ENCODE peak calls at places on chromosomes 5 and 9, in four cellular contexts. One of them, this sample, is unnamed.
A peak's percentile ranks its signal among the peaks of the same experiment; 100 is the strongest.

GRCh38 chr5:16791036-16791705 is 144.9 kb downstream of the MYO10 start:
- DNase-seq in A549: peak; percentile 55
- DNase-seq in NCI-H1694: peak; percentile 76
- DNase-seq in NCI-H748 treated with DMSO at 0.1 percent for 48 hours: peak; percentile 93
- DNase-seq in this sample: no peak

GRCh38 chr9:100466171-100466827 is 6.7 kb upstream of the TMEFF1 start:
- DNase-seq in A549: no peak
- DNase-seq in NCI-H1694: no peak
- DNase-seq in NCI-H748 treated with DMSO at 0.1 percent for 48 hours: no peak
- DNase-seq in this sample: no peak

GRCh38 chr9:14395300-14396082 is 81.5 kb upstream of the NFIB start:
- DNase-seq in A549: no peak
- DNase-seq in NCI-H1694: peak; percentile 90
- DNase-seq in NCI-H748 treated with DMSO at 0.1 percent for 48 hours: no peak
- DNase-seq in this sample: no peak

GRCh38 chr9:83138422-83139135 is 75.6 kb upstream of the RASEF start:
- DNase-seq in A549: no peak
- DNase-seq in NCI-H1694: no peak
- DNase-seq in NCI-H748 treated with DMSO at 0.1 percent for 48 hours: no peak
- DNase-seq in this sample: no peak

GRCh38 chr9:130835441-130836298 is 616 bp downstream of the ABL1 start:
- DNase-seq in A549: peak; percentile 45
- DNase-seq in NCI-H1694: no peak
- DNase-seq in NCI-H748 treated with DMSO at 0.1 percent for 48 hours: peak; percentile 13
- DNase-seq in this sample: no peak

GRCh38 chr5:174188300-174188699 is 142.8 kb downstream of the NSG2 start:
- DNase-seq in A549: no peak
- DNase-seq in NCI-H1694: no peak
- DNase-seq in NCI-H748 treated with DMSO at 0.1 percent for 48 hours: no peak
- DNase-seq in this sample: no peak

GRCh38 chr5:25881318-25882036 is 1156.9 kb downstream of the CDH9 start:
- DNase-seq in A549: no peak
- DNase-seq in NCI-H1694: no peak
- DNase-seq in NCI-H748 treated with DMSO at 0.1 percent for 48 hours: no peak
- DNase-seq in this sample: no peak

GRCh38 chr9:28056466-28056865 is 483.2 kb upstream of the C9orf72 start:
- DNase-seq in A549: no peak
- DNase-seq in NCI-H1694: no peak
- DNase-seq in NCI-H748 treated with DMSO at 0.1 percent for 48 hours: no peak
- DNase-seq in this sample: no peak

GRCh38 chr5:67300321-67300720 is 103.7 kb upstream of the CD180 start:
- DNase-seq in A549: no peak
- DNase-seq in NCI-H1694: no peak
- DNase-seq in NCI-H748 treated with DMSO at 0.1 percent for 48 hours: no peak
- DNase-seq in this sample: no peak

GRCh38 chr9:113588242-113588810 is 124.8 kb downstream of the RGS3 start:
- DNase-seq in A549: no peak
- DNase-seq in NCI-H1694: no peak
- DNase-seq in NCI-H748 treated with DMSO at 0.1 percent for 48 hours: no peak
- DNase-seq in this sample: no peak

GRCh38 chr9:84293001-84293798 is 47.4 kb downstream of the SLC28A3 start:
- DNase-seq in A549: no peak
- DNase-seq in NCI-H1694: no peak
- DNase-seq in NCI-H748 treated with DMSO at 0.1 percent for 48 hours: no peak
- DNase-seq in this sample: no peak

GRCh38 chr5:36459191-36460135 is 146.9 kb upstream of the SLC1A3 start:
- DNase-seq in A549: no peak
- DNase-seq in NCI-H1694: peak; percentile 3
- DNase-seq in NCI-H748 treated with DMSO at 0.1 percent for 48 hours: no peak
- DNase-seq in this sample: no peak

GRCh38 chr9:133054966-133055365 is 6.8 kb upstream of the CEL start:
- DNase-seq in A549: no peak
- DNase-seq in NCI-H1694: no peak
- DNase-seq in NCI-H748 treated with DMSO at 0.1 percent for 48 hours: no peak
- DNase-seq in this sample: peak; percentile 78

GRCh38 chr5:105506692-105507277 is 1944.2 kb upstream of the NUDT12 start:
- DNase-seq in A549: no peak
- DNase-seq in NCI-H1694: no peak
- DNase-seq in NCI-H748 treated with DMSO at 0.1 percent for 48 hours: no peak
- DNase-seq in this sample: no peak

GRCh38 chr9:129630967-129631672 is 5.2 kb downstream of the NTMT1 start:
- DNase-seq in A549: no peak
- DNase-seq in NCI-H1694: no peak
- DNase-seq in NCI-H748 treated with DMSO at 0.1 percent for 48 hours: no peak
- DNase-seq in this sample: no peak

GRCh38 chr5:2187156-2187555 is 304.4 kb upstream of the IRX4 start:
- DNase-seq in A549: no peak
- DNase-seq in NCI-H1694: no peak
- DNase-seq in NCI-H748 treated with DMSO at 0.1 percent for 48 hours: no peak
- DNase-seq in this sample: no peak

GRCh38 chr9:121750715-121751623 is 99.5 kb downstream of the DAB2IP start:
- DNase-seq in A549: no peak
- DNase-seq in NCI-H1694: no peak
- DNase-seq in NCI-H748 treated with DMSO at 0.1 percent for 48 hours: no peak
- DNase-seq in this sample: peak; percentile 76

GRCh38 chr5:151720195-151720594 is 33.5 kb upstream of the SPARC start:
- DNase-seq in A549: no peak
- DNase-seq in NCI-H1694: no peak
- DNase-seq in NCI-H748 treated with DMSO at 0.1 percent for 48 hours: no peak
- DNase-seq in this sample: no peak

GRCh38 chr9:121383715-121384114 is 13.7 kb upstream of the STOM start:
- DNase-seq in A549: no peak
- DNase-seq in NCI-H1694: no peak
- DNase-seq in NCI-H748 treated with DMSO at 0.1 percent for 48 hours: no peak
- DNase-seq in this sample: no peak

GRCh38 chr9:125393426-125393825 is 131.8 kb downstream of the GAPVD1 start:
- DNase-seq in A549: no peak
- DNase-seq in NCI-H1694: no peak
- DNase-seq in NCI-H748 treated with DMSO at 0.1 percent for 48 hours: no peak
- DNase-seq in this sample: no peak

GRCh38 chr9:136587944-136588662 is 42.3 kb upstream of the NOTCH1 start:
- DNase-seq in A549: no peak
- DNase-seq in NCI-H1694: no peak
- DNase-seq in NCI-H748 treated with DMSO at 0.1 percent for 48 hours: no peak
- DNase-seq in this sample: no peak

GRCh38 chr9:82116538-82116937 is 128.0 kb downstream of the SPATA31D1 start:
- DNase-seq in A549: no peak
- DNase-seq in NCI-H1694: no peak
- DNase-seq in NCI-H748 treated with DMSO at 0.1 percent for 48 hours: no peak
- DNase-seq in this sample: no peak

GRCh38 chr5:81534481-81534840 is 140.5 kb upstream of the ACOT12 start:
- DNase-seq in A549: no peak
- DNase-seq in NCI-H1694: no peak
- DNase-seq in NCI-H748 treated with DMSO at 0.1 percent for 48 hours: no peak
- DNase-seq in this sample: no peak

GRCh38 chr5:125004009-125004408 is 257.6 kb upstream of the ZNF608 start:
- DNase-seq in A549: no peak
- DNase-seq in NCI-H1694: no peak
- DNase-seq in NCI-H748 treated with DMSO at 0.1 percent for 48 hours: no peak
- DNase-seq in this sample: no peak

GRCh38 chr9:95605087-95605486 is 88.3 kb upstream of the PTCH1 start:
- DNase-seq in A549: no peak
- DNase-seq in NCI-H1694: no peak
- DNase-seq in NCI-H748 treated with DMSO at 0.1 percent for 48 hours: no peak
- DNase-seq in this sample: no peak

GRCh38 chr9:36074870-36075532 is 38.3 kb downstream of the RECK start:
- DNase-seq in A549: no peak
- DNase-seq in NCI-H1694: peak; percentile 83
- DNase-seq in NCI-H748 treated with DMSO at 0.1 percent for 48 hours: no peak
- DNase-seq in this sample: peak; percentile 71

GRCh38 chr9:132078369-132079356 is 1.0 kb downstream of the MED27 start:
- DNase-seq in A549: peak; percentile 18
- DNase-seq in NCI-H1694: no peak
- DNase-seq in NCI-H748 treated with DMSO at 0.1 percent for 48 hours: peak; percentile 71
- DNase-seq in this sample: no peak

GRCh38 chr5:150129813-150130492 is 25.7 kb downstream of the PDGFRB start:
- DNase-seq in A549: peak; percentile 94
- DNase-seq in NCI-H1694: peak; percentile 43
- DNase-seq in NCI-H748 treated with DMSO at 0.1 percent for 48 hours: no peak
- DNase-seq in this sample: peak; percentile 44

GRCh38 chr9:72207278-72207677 is 58.0 kb downstream of the GDA start:
- DNase-seq in A549: no peak
- DNase-seq in NCI-H1694: no peak
- DNase-seq in NCI-H748 treated with DMSO at 0.1 percent for 48 hours: no peak
- DNase-seq in this sample: no peak

GRCh38 chr9:34256104-34256503 is 73.0 kb downstream of the KIF24 start:
- DNase-seq in A549: peak; percentile 20
- DNase-seq in NCI-H1694: peak; percentile 42
- DNase-seq in NCI-H748 treated with DMSO at 0.1 percent for 48 hours: no peak
- DNase-seq in this sample: no peak

GRCh38 chr5:5490774-5491347 is 68.4 kb downstream of the ICE1 start:
- DNase-seq in A549: no peak
- DNase-seq in NCI-H1694: no peak
- DNase-seq in NCI-H748 treated with DMSO at 0.1 percent for 48 hours: no peak
- DNase-seq in this sample: no peak

GRCh38 chr5:54621742-54622141 is 104.2 kb downstream of the SNX18 start:
- DNase-seq in A549: no peak
- DNase-seq in NCI-H1694: no peak
- DNase-seq in NCI-H748 treated with DMSO at 0.1 percent for 48 hours: no peak
- DNase-seq in this sample: no peak

GRCh38 chr5:1111727-1112289 is at the start of gene SLC12A7:
- DNase-seq in A549: peak; percentile 86
- DNase-seq in NCI-H1694: no peak
- DNase-seq in NCI-H748 treated with DMSO at 0.1 percent for 48 hours: peak; percentile 52
- DNase-seq in this sample: peak; percentile 37

GRCh38 chr5:141875795-141876627 is 2.2 kb downstream of the PCDH1 start:
- DNase-seq in A549: no peak
- DNase-seq in NCI-H1694: no peak
- DNase-seq in NCI-H748 treated with DMSO at 0.1 percent for 48 hours: no peak
- DNase-seq in this sample: no peak

GRCh38 chr5:40442346-40442745 is 237.4 kb upstream of the PTGER4 start:
- DNase-seq in A549: no peak
- DNase-seq in NCI-H1694: no peak
- DNase-seq in NCI-H748 treated with DMSO at 0.1 percent for 48 hours: no peak
- DNase-seq in this sample: no peak

GRCh38 chr5:73376618-73377170 is 71.9 kb downstream of the FOXD1 start:
- DNase-seq in A549: no peak
- DNase-seq in NCI-H1694: no peak
- DNase-seq in NCI-H748 treated with DMSO at 0.1 percent for 48 hours: no peak
- DNase-seq in this sample: no peak

GRCh38 chr9:107389617-107390071 is 99.9 kb downstream of the KLF4 start:
- DNase-seq in A549: no peak
- DNase-seq in NCI-H1694: no peak
- DNase-seq in NCI-H748 treated with DMSO at 0.1 percent for 48 hours: no peak
- DNase-seq in this sample: peak; percentile 62

This sample was measured in breast epithelium.